ENCODE peak calls at places on chromosome 18, in nine cellular contexts. One of them, this sample, is unnamed.

GRCh38 chr18:77051581-77052296 is 80.8 kb downstream of the MBP start:
- DNase-seq in kidney epithelial cell: no peak
- DNase-seq in bronchial epithelial cell: no peak
- DNase-seq in Calu3: no peak
- DNase-seq in CD8-positive, alpha-beta T cell: no peak
- DNase-seq in GM20000: no peak
- DNase-seq in activated CD8-positive, alpha-beta T cell treated with anti-CD3 and anti-CD28 coated beads for 36 hours: no peak
- DNase-seq in A549: no peak
- DNase-seq in NB4: no peak
- DNase-seq in this sample: no peak

GRCh38 chr18:49473721-49474120 is 13.3 kb upstream of the DYM start:
- DNase-seq in kidney epithelial cell: no peak
- DNase-seq in bronchial epithelial cell: no peak
- DNase-seq in Calu3: no peak
- DNase-seq in CD8-positive, alpha-beta T cell: no peak
- DNase-seq in GM20000: no peak
- DNase-seq in activated CD8-positive, alpha-beta T cell treated with anti-CD3 and anti-CD28 coated beads for 36 hours: no peak
- DNase-seq in A549: no peak
- DNase-seq in NB4: no peak
- DNase-seq in this sample: no peak

GRCh38 chr18:11665587-11665986 is 23.5 kb upstream of the GNAL start:
- DNase-seq in kidney epithelial cell: no peak
- DNase-seq in bronchial epithelial cell: no peak
- DNase-seq in Calu3: no peak
- DNase-seq in CD8-positive, alpha-beta T cell: no peak
- DNase-seq in GM20000: no peak
- DNase-seq in activated CD8-positive, alpha-beta T cell treated with anti-CD3 and anti-CD28 coated beads for 36 hours: no peak
- DNase-seq in A549: no peak
- DNase-seq in NB4: no peak
- DNase-seq in this sample: no peak

GRCh38 chr18:78754311-78755043 is 225.1 kb upstream of the SALL3 start:
- DNase-seq in kidney epithelial cell: no peak
- DNase-seq in bronchial epithelial cell: no peak
- DNase-seq in Calu3: no peak
- DNase-seq in CD8-positive, alpha-beta T cell: no peak
- DNase-seq in GM20000: no peak
- DNase-seq in activated CD8-positive, alpha-beta T cell treated with anti-CD3 and anti-CD28 coated beads for 36 hours: no peak
- DNase-seq in A549: no peak
- DNase-seq in NB4: no peak
- DNase-seq in this sample: no peak

GRCh38 chr18:47251289-47252120 is at the start of gene SKOR2:
- DNase-seq in kidney epithelial cell: no peak
- DNase-seq in bronchial epithelial cell: no peak
- DNase-seq in Calu3: no peak
- DNase-seq in CD8-positive, alpha-beta T cell: no peak
- DNase-seq in GM20000: no peak
- DNase-seq in activated CD8-positive, alpha-beta T cell treated with anti-CD3 and anti-CD28 coated beads for 36 hours: peak; percentile 56
- DNase-seq in A549: no peak
- DNase-seq in NB4: no peak
- DNase-seq in this sample: no peak

GRCh38 chr18:50829644-50830043 is 9.8 kb upstream of the MRO start:
- DNase-seq in kidney epithelial cell: no peak
- DNase-seq in bronchial epithelial cell: no peak
- DNase-seq in Calu3: no peak
- DNase-seq in CD8-positive, alpha-beta T cell: no peak
- DNase-seq in GM20000: no peak
- DNase-seq in activated CD8-positive, alpha-beta T cell treated with anti-CD3 and anti-CD28 coated beads for 36 hours: no peak
- DNase-seq in A549: no peak
- DNase-seq in NB4: no peak
- DNase-seq in this sample: no peak

GRCh38 chr18:23994361-23994902 is 20.1 kb upstream of the TTC39C start:
- DNase-seq in kidney epithelial cell: peak; percentile 94
- DNase-seq in bronchial epithelial cell: peak; percentile 92
- DNase-seq in Calu3: peak; percentile 47
- DNase-seq in CD8-positive, alpha-beta T cell: no peak
- DNase-seq in GM20000: no peak
- DNase-seq in activated CD8-positive, alpha-beta T cell treated with anti-CD3 and anti-CD28 coated beads for 36 hours: peak; percentile 53
- DNase-seq in A549: peak; percentile 44
- DNase-seq in NB4: no peak
- DNase-seq in this sample: no peak

GRCh38 chr18:525066-525797 is 24.7 kb upstream of the COLEC12 start:
- DNase-seq in kidney epithelial cell: peak; percentile 35
- DNase-seq in bronchial epithelial cell: peak; percentile 10
- DNase-seq in Calu3: no peak
- DNase-seq in CD8-positive, alpha-beta T cell: no peak
- DNase-seq in GM20000: no peak
- DNase-seq in activated CD8-positive, alpha-beta T cell treated with anti-CD3 and anti-CD28 coated beads for 36 hours: no peak
- DNase-seq in A549: no peak
- DNase-seq in NB4: no peak
- DNase-seq in this sample: no peak

GRCh38 chr18:49690307-49690706 is 123.0 kb downstream of the ACAA2 start:
- DNase-seq in kidney epithelial cell: peak; percentile 95
- DNase-seq in bronchial epithelial cell: peak; percentile 99
- DNase-seq in Calu3: no peak
- DNase-seq in CD8-positive, alpha-beta T cell: no peak
- DNase-seq in GM20000: no peak
- DNase-seq in activated CD8-positive, alpha-beta T cell treated with anti-CD3 and anti-CD28 coated beads for 36 hours: no peak
- DNase-seq in A549: peak; percentile 53
- DNase-seq in NB4: peak; percentile 30
- DNase-seq in this sample: no peak

GRCh38 chr18:39846277-39846676 is 2108.8 kb upstream of the PIK3C3 start:
- DNase-seq in kidney epithelial cell: no peak
- DNase-seq in bronchial epithelial cell: no peak
- DNase-seq in Calu3: no peak
- DNase-seq in CD8-positive, alpha-beta T cell: no peak
- DNase-seq in GM20000: no peak
- DNase-seq in activated CD8-positive, alpha-beta T cell treated with anti-CD3 and anti-CD28 coated beads for 36 hours: no peak
- DNase-seq in A549: no peak
- DNase-seq in NB4: no peak
- DNase-seq in this sample: no peak

GRCh38 chr18:21656402-21656801 is 44.3 kb downstream of the SNRPD1 start:
- DNase-seq in kidney epithelial cell: no peak
- DNase-seq in bronchial epithelial cell: peak; percentile 49
- DNase-seq in Calu3: no peak
- DNase-seq in CD8-positive, alpha-beta T cell: no peak
- DNase-seq in GM20000: no peak
- DNase-seq in activated CD8-positive, alpha-beta T cell treated with anti-CD3 and anti-CD28 coated beads for 36 hours: no peak
- DNase-seq in A549: no peak
- DNase-seq in NB4: no peak
- DNase-seq in this sample: no peak

GRCh38 chr18:35478520-35479435 is 19.0 kb downstream of the INO80C start:
- DNase-seq in kidney epithelial cell: peak; percentile 95
- DNase-seq in bronchial epithelial cell: peak; percentile 100
- DNase-seq in Calu3: peak; percentile 78
- DNase-seq in CD8-positive, alpha-beta T cell: no peak
- DNase-seq in GM20000: no peak
- DNase-seq in activated CD8-positive, alpha-beta T cell treated with anti-CD3 and anti-CD28 coated beads for 36 hours: peak; percentile 69
- DNase-seq in A549: peak; percentile 90
- DNase-seq in NB4: peak; percentile 82
- DNase-seq in this sample: no peak

GRCh38 chr18:80137137-80137536 is 28.1 kb downstream of the ADNP2 start:
- DNase-seq in kidney epithelial cell: no peak
- DNase-seq in bronchial epithelial cell: no peak
- DNase-seq in Calu3: no peak
- DNase-seq in CD8-positive, alpha-beta T cell: no peak
- DNase-seq in GM20000: no peak
- DNase-seq in activated CD8-positive, alpha-beta T cell treated with anti-CD3 and anti-CD28 coated beads for 36 hours: no peak
- DNase-seq in A549: no peak
- DNase-seq in NB4: no peak
- DNase-seq in this sample: no peak

GRCh38 chr18:56870982-56871381 is 219.8 kb downstream of the WDR7 start:
- DNase-seq in kidney epithelial cell: no peak
- DNase-seq in bronchial epithelial cell: no peak
- DNase-seq in Calu3: no peak
- DNase-seq in CD8-positive, alpha-beta T cell: no peak
- DNase-seq in GM20000: no peak
- DNase-seq in activated CD8-positive, alpha-beta T cell treated with anti-CD3 and anti-CD28 coated beads for 36 hours: no peak
- DNase-seq in A549: no peak
- DNase-seq in NB4: no peak
- DNase-seq in this sample: no peak

GRCh38 chr18:23380001-23380550 is 73.0 kb upstream of the RIOK3 start:
- DNase-seq in kidney epithelial cell: peak; percentile 45
- DNase-seq in bronchial epithelial cell: peak; percentile 57
- DNase-seq in Calu3: peak; percentile 56
- DNase-seq in CD8-positive, alpha-beta T cell: no peak
- DNase-seq in GM20000: no peak
- DNase-seq in activated CD8-positive, alpha-beta T cell treated with anti-CD3 and anti-CD28 coated beads for 36 hours: no peak
- DNase-seq in A549: peak; percentile 73
- DNase-seq in NB4: no peak
- DNase-seq in this sample: no peak

GRCh38 chr18:25284861-25285574 is 66.9 kb downstream of the ZNF521 start:
- DNase-seq in kidney epithelial cell: no peak
- DNase-seq in bronchial epithelial cell: no peak
- DNase-seq in Calu3: no peak
- DNase-seq in CD8-positive, alpha-beta T cell: no peak
- DNase-seq in GM20000: no peak
- DNase-seq in activated CD8-positive, alpha-beta T cell treated with anti-CD3 and anti-CD28 coated beads for 36 hours: no peak
- DNase-seq in A549: no peak
- DNase-seq in NB4: no peak
- DNase-seq in this sample: no peak

DNA sequence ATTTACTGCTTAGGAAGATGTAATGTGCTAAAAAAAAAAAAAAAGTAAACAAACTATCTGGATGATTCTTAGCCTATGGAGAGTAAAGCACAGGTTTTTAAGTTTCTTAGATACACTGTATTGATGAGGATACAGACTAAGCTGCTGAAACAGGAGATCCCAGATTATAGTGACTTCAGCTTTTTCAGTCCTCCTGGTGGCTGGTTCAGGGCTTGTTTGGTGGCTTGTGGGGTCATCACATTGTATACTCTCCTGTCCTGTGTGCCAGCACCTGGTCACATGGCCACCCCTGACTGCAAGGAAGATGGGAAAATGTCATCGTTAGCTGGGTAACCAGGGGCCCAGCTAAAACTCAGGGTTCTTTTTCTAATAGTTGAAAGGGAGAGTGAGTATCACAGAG is 31.4 kb downstream of the RAB31 start:
- DNase-seq in kidney epithelial cell: no peak
- DNase-seq in bronchial epithelial cell: no peak
- DNase-seq in Calu3: no peak
- DNase-seq in CD8-positive, alpha-beta T cell: no peak
- DNase-seq in GM20000: no peak
- DNase-seq in activated CD8-positive, alpha-beta T cell treated with anti-CD3 and anti-CD28 coated beads for 36 hours: no peak
- DNase-seq in A549: no peak
- DNase-seq in NB4: no peak
- DNase-seq in this sample: no peak
- TF ChIP-seq CTCF in kidney epithelial cell: no peak
- TF ChIP-seq CTCF in bronchial epithelial cell: no peak
- TF ChIP-seq CTCF in Calu3: no peak
- TF ChIP-seq CTCF in CD8-positive, alpha-beta T cell: no peak
- TF ChIP-seq CTCF in GM20000: no peak
- TF ChIP-seq CTCF in activated CD8-positive, alpha-beta T cell treated with anti-CD3 and anti-CD28 coated beads for 36 hours: no peak
- TF ChIP-seq CTCF in A549: no peak
- TF ChIP-seq CTCF in NB4: no peak
- TF ChIP-seq CTCF in this sample: no peak

GRCh38 chr18:42067527-42067926 is 112.5 kb downstream of the PIK3C3 start:
- DNase-seq in kidney epithelial cell: no peak
- DNase-seq in bronchial epithelial cell: no peak
- DNase-seq in Calu3: no peak
- DNase-seq in CD8-positive, alpha-beta T cell: no peak
- DNase-seq in GM20000: no peak
- DNase-seq in activated CD8-positive, alpha-beta T cell treated with anti-CD3 and anti-CD28 coated beads for 36 hours: no peak
- DNase-seq in A549: no peak
- DNase-seq in NB4: no peak
- DNase-seq in this sample: no peak

GRCh38 chr18:42074704-42075103 is 119.7 kb downstream of the PIK3C3 start:
- DNase-seq in kidney epithelial cell: no peak
- DNase-seq in bronchial epithelial cell: no peak
- DNase-seq in Calu3: no peak
- DNase-seq in CD8-positive, alpha-beta T cell: no peak
- DNase-seq in GM20000: no peak
- DNase-seq in activated CD8-positive, alpha-beta T cell treated with anti-CD3 and anti-CD28 coated beads for 36 hours: no peak
- DNase-seq in A549: no peak
- DNase-seq in NB4: no peak
- DNase-seq in this sample: no peak

GRCh38 chr18:42069036-42069435 is 114.0 kb downstream of the PIK3C3 start:
- DNase-seq in kidney epithelial cell: no peak
- DNase-seq in bronchial epithelial cell: peak; percentile 27
- DNase-seq in Calu3: no peak
- DNase-seq in CD8-positive, alpha-beta T cell: no peak
- DNase-seq in GM20000: no peak
- DNase-seq in activated CD8-positive, alpha-beta T cell treated with anti-CD3 and anti-CD28 coated beads for 36 hours: no peak
- DNase-seq in A549: no peak
- DNase-seq in NB4: no peak
- DNase-seq in this sample: no peak

GRCh38 chr18:42068030-42068429 is 113.0 kb downstream of the PIK3C3 start:
- DNase-seq in kidney epithelial cell: no peak
- DNase-seq in bronchial epithelial cell: no peak
- DNase-seq in Calu3: no peak
- DNase-seq in CD8-positive, alpha-beta T cell: no peak
- DNase-seq in GM20000: no peak
- DNase-seq in activated CD8-positive, alpha-beta T cell treated with anti-CD3 and anti-CD28 coated beads for 36 hours: no peak
- DNase-seq in A549: no peak
- DNase-seq in NB4: no peak
- DNase-seq in this sample: no peak

GRCh38 chr18:42072407-42072806 is 117.4 kb downstream of the PIK3C3 start:
- DNase-seq in kidney epithelial cell: no peak
- DNase-seq in bronchial epithelial cell: no peak
- DNase-seq in Calu3: no peak
- DNase-seq in CD8-positive, alpha-beta T cell: no peak
- DNase-seq in GM20000: no peak
- DNase-seq in activated CD8-positive, alpha-beta T cell treated with anti-CD3 and anti-CD28 coated beads for 36 hours: peak; percentile 7
- DNase-seq in A549: no peak
- DNase-seq in NB4: no peak
- DNase-seq in this sample: no peak
- TF ChIP-seq CTCF in kidney epithelial cell: no peak
- TF ChIP-seq CTCF in bronchial epithelial cell: no peak
- TF ChIP-seq CTCF in Calu3: no peak
- TF ChIP-seq CTCF in CD8-positive, alpha-beta T cell: no peak
- TF ChIP-seq CTCF in GM20000: no peak
- TF ChIP-seq CTCF in activated CD8-positive, alpha-beta T cell treated with anti-CD3 and anti-CD28 coated beads for 36 hours: peak; percentile 14
- TF ChIP-seq CTCF in A549: no peak
- TF ChIP-seq CTCF in NB4: no peak
- TF ChIP-seq CTCF in this sample: peak; percentile 17

GRCh38 chr18:70450658-70451253 is 161.9 kb downstream of the SOCS6 start:
- DNase-seq in kidney epithelial cell: no peak
- DNase-seq in bronchial epithelial cell: peak; percentile 13
- DNase-seq in Calu3: no peak
- DNase-seq in CD8-positive, alpha-beta T cell: no peak
- DNase-seq in GM20000: no peak
- DNase-seq in activated CD8-positive, alpha-beta T cell treated with anti-CD3 and anti-CD28 coated beads for 36 hours: no peak
- DNase-seq in A549: peak; percentile 38
- DNase-seq in NB4: peak; percentile 35
- DNase-seq in this sample: no peak
- TF ChIP-seq CTCF in kidney epithelial cell: peak; percentile 46
- TF ChIP-seq CTCF in bronchial epithelial cell: peak; percentile 28
- TF ChIP-seq CTCF in Calu3: peak; percentile 46
- TF ChIP-seq CTCF in CD8-positive, alpha-beta T cell: no peak
- TF ChIP-seq CTCF in GM20000: no peak
- TF ChIP-seq CTCF in activated CD8-positive, alpha-beta T cell treated with anti-CD3 and anti-CD28 coated beads for 36 hours: peak; percentile 48
- TF ChIP-seq CTCF in A549: peak; percentile 76
- TF ChIP-seq CTCF in NB4: peak; percentile 14
- TF ChIP-seq CTCF in this sample: peak; percentile 18

DNA sequence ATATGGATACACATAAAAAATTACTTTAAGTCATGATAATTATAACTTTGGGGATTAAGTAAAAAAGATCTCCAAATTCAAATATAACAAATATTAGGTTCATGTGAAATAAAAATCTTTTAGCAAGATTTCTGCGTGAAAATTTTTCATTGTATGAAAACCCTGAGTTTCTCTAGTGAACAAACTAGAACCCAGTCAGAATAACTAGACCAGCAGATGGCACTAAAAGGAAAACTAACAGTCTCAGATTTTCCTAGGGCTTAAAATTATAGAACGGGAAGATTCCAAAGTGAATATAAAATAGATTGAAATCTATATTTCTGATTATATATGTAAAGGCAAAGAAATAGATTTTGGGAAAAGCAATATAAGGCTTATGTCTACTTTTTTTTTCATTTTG is 43.3 kb downstream of the TMEM200C start:
- DNase-seq in kidney epithelial cell: no peak
- DNase-seq in bronchial epithelial cell: no peak
- DNase-seq in Calu3: no peak
- DNase-seq in CD8-positive, alpha-beta T cell: no peak
- DNase-seq in GM20000: no peak
- DNase-seq in activated CD8-positive, alpha-beta T cell treated with anti-CD3 and anti-CD28 coated beads for 36 hours: no peak
- DNase-seq in A549: no peak
- DNase-seq in NB4: no peak
- DNase-seq in this sample: no peak
- TF ChIP-seq CTCF in kidney epithelial cell: no peak
- TF ChIP-seq CTCF in bronchial epithelial cell: no peak
- TF ChIP-seq CTCF in Calu3: no peak
- TF ChIP-seq CTCF in CD8-positive, alpha-beta T cell: no peak
- TF ChIP-seq CTCF in GM20000: no peak
- TF ChIP-seq CTCF in activated CD8-positive, alpha-beta T cell treated with anti-CD3 and anti-CD28 coated beads for 36 hours: no peak
- TF ChIP-seq CTCF in A549: peak; percentile 13
- TF ChIP-seq CTCF in NB4: peak; percentile 14
- TF ChIP-seq CTCF in this sample: no peak